ENCODE peak calls at places on chromosomes 5 and 9, in seven cellular contexts. V is heart right ventricle, S is AG04450, B is A549, O is psoas muscle, H is hepatocyte, D is cardiac muscle cell. J is an unnamed sample.

GRCh38 chr9:134301387-134302129 is 24.7 kb upstream of the RXRA start:
- DNase-seq in O (peak), V (peak), D (no peak), S (no peak), B (no peak), H (no peak), J (no peak)

GRCh38 chr5:4514067-4514648 is 626.0 kb upstream of the ADAMTS16 start:
- DNase-seq in B (no peak), V (no peak), S (no peak), O (no peak), H (no peak), D (no peak), J (no peak)

GRCh38 chr5:11981986-11982385 is 77.7 kb upstream of the CTNND2 start:
- DNase-seq in H (no peak), D (no peak), S (no peak), B (no peak), O (no peak), V (no peak), J (no peak)

GRCh38 chr5:108461628-108462367 is 79.9 kb upstream of the FBXL17 start:
- DNase-seq in B (no peak), S (peak), H (no peak), V (no peak), D (no peak), O (no peak), J (no peak)

GRCh38 chr9:128408963-128409431 is 11.7 kb upstream of the CERCAM start:
- DNase-seq in V (no peak), S (no peak), B (no peak), D (no peak), O (no peak), H (no peak), J (no peak)

GRCh38 chr9:81072758-81073157 is 616.6 kb downstream of the TLE1 start:
- DNase-seq in V (no peak), S (no peak), B (no peak), H (no peak), O (no peak), D (no peak), J (no peak)

GRCh38 chr5:87541033-87541432 is 128.3 kb upstream of the CCNH start:
- DNase-seq in B (no peak), S (no peak), H (peak), V (peak), D (peak), O (peak), J (peak)

GRCh38 chr5:80667384-80667783 is 12.6 kb upstream of the DHFR start:
- DNase-seq in D (no peak), B (no peak), V (peak), H (no peak), O (no peak), S (no peak), J (no peak)

GRCh38 chr5:141349917-141350619 is at the start of gene PCDHGB1:
- DNase-seq in B (peak), O (no peak), H (no peak), S (no peak), V (peak), D (peak), J (peak)

GRCh38 chr5:43401827-43402226 is 10.4 kb downstream of the CCL28 start:
- DNase-seq in V (no peak), B (peak), S (no peak), O (no peak), D (no peak), H (peak), J (no peak)

GRCh38 chr9:104279535-104280215 is 185.6 kb downstream of the SMC2 start:
- DNase-seq in V (no peak), B (no peak), S (no peak), O (no peak), H (no peak), D (no peak), J (no peak)

DNA sequence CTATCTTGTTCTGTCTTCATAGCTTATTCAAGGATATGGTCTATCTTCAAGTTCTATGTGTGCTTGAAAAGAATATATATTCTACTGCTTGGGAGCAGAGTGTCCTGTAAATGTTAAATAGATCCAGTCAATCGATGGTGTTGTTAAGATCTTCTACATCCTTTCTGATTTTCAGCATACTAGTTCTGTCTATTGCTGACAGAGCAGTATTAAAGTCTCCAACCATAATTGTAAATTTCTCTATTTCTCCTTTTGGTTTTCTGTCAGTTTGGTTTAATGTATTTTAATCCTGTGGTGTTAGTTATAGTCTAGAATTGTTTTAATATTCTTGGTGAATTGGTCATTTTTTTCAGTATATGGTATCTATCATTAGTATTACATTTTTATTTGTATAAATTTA is 124.0 kb upstream of the COX7C start:
- DNase-seq in D (no peak), V (no peak), B (no peak), O (no peak), H (no peak), S (no peak), J (no peak)
- H3K27ac ChIP-seq in D (no peak), V (no peak), B (no peak), O (no peak), H (no peak), S (no peak), J (no peak)

GRCh38 chr5:119131530-119132313 is 60.8 kb downstream of the DMXL1 start:
- DNase-seq in H (no peak), D (no peak), V (no peak), S (no peak), B (no peak), O (no peak), J (no peak)

DNA sequence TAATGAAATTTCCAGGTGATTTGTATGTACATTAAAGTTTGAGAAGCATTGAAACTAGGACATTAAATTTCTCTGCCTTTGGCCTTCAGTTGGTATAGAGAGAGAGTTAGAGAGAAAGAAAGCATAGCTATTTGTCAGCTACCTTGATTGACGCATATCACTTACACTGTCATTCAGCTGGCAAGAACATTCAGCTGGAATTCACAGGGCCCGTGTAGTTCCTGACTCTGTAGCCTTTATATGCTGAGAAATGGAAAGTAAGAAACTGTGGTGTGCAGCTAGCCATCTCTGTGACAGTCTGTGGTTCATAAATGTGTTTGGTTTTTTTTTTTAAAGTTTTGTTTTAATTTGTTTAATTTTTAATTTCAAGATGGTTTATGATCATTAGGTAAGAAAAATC is 58.9 kb downstream of the DMXL1 start:
- DNase-seq in V (no peak), H (no peak), S (no peak), O (no peak), D (no peak), B (no peak), J (no peak)
- H3K27ac ChIP-seq in V (no peak), H (no peak), S (no peak), O (no peak), D (no peak), B (no peak), J (no peak)

GRCh38 chr9:93225892-93226291 is 42.0 kb downstream of the WNK2 start:
- DNase-seq in O (peak), S (no peak), B (no peak), V (no peak), H (no peak), D (no peak), J (no peak)
- H3K27ac ChIP-seq in O (no peak), S (no peak), B (no peak), V (no peak), H (no peak), D (no peak), J (no peak)

DNA sequence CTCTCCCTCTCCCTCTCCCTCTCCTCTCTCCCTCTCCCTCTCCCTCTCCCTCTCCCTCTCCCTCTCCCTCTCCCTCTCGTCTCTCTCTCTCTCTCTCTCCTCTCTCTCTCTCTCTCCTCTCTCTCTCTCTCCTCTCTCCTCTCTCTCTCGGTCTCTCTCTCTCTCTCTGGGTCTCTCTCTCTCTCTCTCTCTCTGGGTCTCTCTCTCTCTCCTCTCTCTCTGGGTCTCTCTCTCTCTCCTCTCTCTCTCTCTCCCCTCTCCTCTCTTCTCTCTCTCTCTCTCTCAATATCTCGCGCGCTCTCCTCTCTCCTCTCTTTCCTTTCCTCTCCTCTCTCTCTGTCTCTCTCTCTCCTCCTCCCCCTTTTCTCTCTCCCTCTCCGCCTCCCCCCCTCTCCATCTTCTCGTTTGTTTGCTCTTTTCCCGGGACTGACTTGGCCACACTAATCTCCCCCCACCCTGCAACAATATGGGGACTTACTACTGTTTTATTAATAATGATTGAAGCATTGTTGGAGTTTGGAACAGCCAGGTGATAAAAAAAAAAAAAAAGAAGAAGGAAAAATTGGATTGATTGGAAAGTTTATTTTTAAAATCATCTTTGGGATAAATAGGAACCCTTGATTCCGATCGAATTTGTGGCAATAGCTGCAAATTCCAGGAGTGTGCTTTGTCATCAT is 857 bp upstream of the NR2F1-AS1 start:
- DNase-seq in O (no peak), S (peak), D (no peak), V (no peak), H (no peak), B (no peak), J (peak)
- H3K27ac ChIP-seq in O (no peak), S (peak), D (no peak), V (no peak), H (peak), B (peak), J (peak)

GRCh38 chr9:83359039-83359438 is 179.2 kb downstream of the FRMD3 start:
- DNase-seq in B (no peak), H (no peak), S (no peak), O (no peak), D (no peak), V (no peak), J (no peak)
- H3K27ac ChIP-seq in B (no peak), H (no peak), S (no peak), O (no peak), D (no peak), V (no peak), J (no peak)

GRCh38 chr5:78602400-78602799 is 46.2 kb downstream of the LHFPL2 start:
- DNase-seq in D (no peak), B (peak), S (no peak), H (no peak), V (no peak), O (no peak), J (no peak)
- H3K27ac ChIP-seq in D (peak), B (peak), S (no peak), H (peak), V (no peak), O (no peak), J (no peak)

GRCh38 chr9:13900449-13900848 is 413.5 kb downstream of the NFIB start:
- DNase-seq in H (no peak), V (no peak), B (no peak), S (no peak), O (no peak), D (no peak), J (no peak)

GRCh38 chr9:13899924-13900323 is 414.0 kb downstream of the NFIB start:
- DNase-seq in D (no peak), B (no peak), O (no peak), V (no peak), H (no peak), S (no peak), J (no peak)

GRCh38 chr9:13898957-13899356 is 415.0 kb downstream of the NFIB start:
- DNase-seq in S (no peak), V (no peak), H (peak), O (no peak), D (no peak), B (no peak), J (peak)

GRCh38 chr9:13896922-13897835 is 416.8 kb downstream of the NFIB start:
- DNase-seq in D (no peak), B (no peak), O (no peak), S (no peak), H (no peak), V (no peak), J (peak)

GRCh38 chr9:13896047-13896446 is 417.9 kb downstream of the NFIB start:
- DNase-seq in V (no peak), D (no peak), H (no peak), B (no peak), S (no peak), O (no peak), J (no peak)
- H3K27ac ChIP-seq in V (peak), D (no peak), H (no peak), B (no peak), S (no peak), O (peak), J (no peak)

GRCh38 chr9:76856016-76856415 is 49.9 kb downstream of the PRUNE2 start:
- DNase-seq in B (no peak), O (no peak), V (no peak), S (no peak), D (no peak), H (no peak), J (no peak)

GRCh38 chr9:76846307-76846706 is 59.6 kb downstream of the PRUNE2 start:
- DNase-seq in O (no peak), B (no peak), V (no peak), D (no peak), H (no peak), S (no peak), J (no peak)

GRCh38 chr9:76852026-76852425 is 53.9 kb downstream of the PRUNE2 start:
- DNase-seq in V (no peak), O (no peak), S (no peak), D (no peak), B (no peak), H (no peak), J (no peak)
- H3K27ac ChIP-seq in V (no peak), O (no peak), S (no peak), D (no peak), B (no peak), H (no peak), J (no peak)